ENCODE peak calls at places on chromosomes 13 and 19, in eight cellular contexts. N is cardiac muscle cell; O is thoracic aorta; G is CD8-positive, alpha-beta T cell; M is BJ; C is AG10803; X is fibroblast of mammary gland; L is lung. D is an unnamed sample.

GRCh38 chr19:47435196-47435595 is 15.9 kb upstream of the MEIS3 start:
- DNase-seq in N (no peak), O (no peak), G (no peak), M (no peak), C (no peak), X (no peak), L (no peak), D (no peak)

GRCh38 chr13:100794575-100794974 is 120.0 kb upstream of the TMTC4 start:
- DNase-seq in N (no peak), O (no peak), G (no peak), M (no peak), C (no peak), X (no peak), L (no peak), D (no peak)

GRCh38 chr13:36789061-36789460 is 30.0 kb upstream of the RFXAP start:
- DNase-seq in N (no peak), O (no peak), G (no peak), M (no peak), C (no peak), X (peak; percentile 55), L (no peak), D (no peak)

GRCh38 chr13:31773538-31773937 is 34.2 kb downstream of the RXFP2 start:
- DNase-seq in N (no peak), O (no peak), G (no peak), M (no peak), C (peak; percentile 84), X (peak; percentile 92), L (no peak), D (no peak)

GRCh38 chr13:113927661-113928581 is 46.0 kb downstream of the C13orf46 start:
- DNase-seq in N (no peak), O (peak; percentile 0), G (no peak), M (peak; percentile 99), C (peak; percentile 100), X (peak; percentile 99), L (no peak), D (no peak)

GRCh38 chr13:113862766-113863510 is 938 bp downstream of the GAS6 start:
- DNase-seq in N (peak; percentile 49), O (no peak), G (no peak), M (no peak), C (peak; percentile 46), X (no peak), L (no peak), D (no peak)

GRCh38 chr19:3068071-3068470 is 5.8 kb upstream of the TLE5 start:
- DNase-seq in N (no peak), O (no peak), G (no peak), M (no peak), C (no peak), X (no peak), L (no peak), D (no peak)

GRCh38 chr13:23979361-23980159 is 82.3 kb upstream of the C1QTNF9B start:
- DNase-seq in N (peak; percentile 83), O (peak; percentile 24), G (peak; percentile 40), M (peak; percentile 41), C (peak; percentile 85), X (peak; percentile 82), L (peak; percentile 77), D (no peak)

GRCh38 chr13:24270639-24271131 is 38.7 kb upstream of the C1QTNF9 start:
- DNase-seq in N (peak; percentile 42), O (no peak), G (peak; percentile 65), M (no peak), C (peak; percentile 48), X (peak; percentile 48), L (peak; percentile 70), D (peak; percentile 51)

GRCh38 chr19:29882719-29883105 is 59.3 kb upstream of the URI1 start:
- DNase-seq in N (no peak), O (no peak), G (no peak), M (no peak), C (no peak), X (no peak), L (no peak), D (no peak)

GRCh38 chr13:102779426-102780159 is 6.0 kb upstream of the TEX30 start:
- DNase-seq in N (no peak), O (no peak), G (no peak), M (no peak), C (no peak), X (no peak), L (no peak), D (no peak)

GRCh38 chr13:54733639-54734038 is 1705.0 kb downstream of the OLFM4 start:
- DNase-seq in N (peak; percentile 24), O (no peak), G (no peak), M (no peak), C (no peak), X (no peak), L (no peak), D (no peak)

GRCh38 chr19:1718382-1719315 is 34.7 kb upstream of the ONECUT3 start:
- DNase-seq in N (no peak), O (no peak), G (no peak), M (no peak), C (no peak), X (no peak), L (no peak), D (no peak)

GRCh38 chr13:76418404-76418803 is 467.8 kb downstream of the KCTD12 start:
- DNase-seq in N (peak; percentile 63), O (no peak), G (no peak), M (no peak), C (no peak), X (no peak), L (no peak), D (no peak)

GRCh38 chr19:1265611-1266115 is 3.5 kb upstream of the CIRBP start:
- DNase-seq in N (no peak), O (peak; percentile 87), G (peak; percentile 55), M (no peak), C (peak; percentile 94), X (peak; percentile 93), L (no peak), D (no peak)

GRCh38 chr13:101751488-101751887 is 299.0 kb downstream of the ITGBL1 start:
- DNase-seq in N (peak; percentile 57), O (no peak), G (no peak), M (peak; percentile 11), C (peak; percentile 61), X (peak; percentile 90), L (no peak), D (no peak)

GRCh38 chr13:43245374-43245964 is 222.1 kb downstream of the DNAJC15 start:
- DNase-seq in N (no peak), O (no peak), G (no peak), M (peak; percentile 68), C (peak; percentile 93), X (peak; percentile 93), L (no peak), D (no peak)

GRCh38 chr13:95535243-95535642 is 17.3 kb upstream of the CLDN10 start:
- DNase-seq in N (no peak), O (no peak), G (no peak), M (no peak), C (peak; percentile 8), X (peak; percentile 91), L (no peak), D (peak; percentile 18)

GRCh38 chr19:39814595-39814994 is 19.4 kb downstream of the DYRK1B start:
- DNase-seq in N (no peak), O (no peak), G (no peak), M (no peak), C (no peak), X (no peak), L (no peak), D (no peak)

GRCh38 chr13:25085125-25085742 is 10.7 kb upstream of the PABPC3 start:
- DNase-seq in N (peak; percentile 71), O (no peak), G (no peak), M (no peak), C (peak; percentile 35), X (peak; percentile 48), L (no peak), D (peak; percentile 19)

GRCh38 chr13:110641055-110642015 is 26.0 kb downstream of the NAXD start:
- DNase-seq in N (no peak), O (no peak), G (no peak), M (no peak), C (no peak), X (peak; percentile 55), L (no peak), D (no peak)

GRCh38 chr19:37007587-37008220 is 70.5 kb upstream of the ZNF420 start:
- DNase-seq in N (no peak), O (no peak), G (peak; percentile 33), M (no peak), C (peak; percentile 43), X (peak; percentile 67), L (peak; percentile 41), D (no peak)
- TF ChIP-seq CTCF in N (no peak), O (no peak), G (no peak), M (no peak), C (no peak), X (no peak), L (no peak), D (no peak)

GRCh38 chr19:56663931-56664500 is 7.5 kb downstream of the ZNF835 start:
- DNase-seq in N (no peak), O (no peak), G (no peak), M (no peak), C (no peak), X (no peak), L (no peak), D (no peak)

GRCh38 chr19:56664511-56664910 is 7.0 kb downstream of the ZNF835 start:
- DNase-seq in N (no peak), O (no peak), G (no peak), M (no peak), C (no peak), X (no peak), L (no peak), D (no peak)

GRCh38 chr19:56661248-56661647 is 10.3 kb downstream of the ZNF835 start:
- DNase-seq in N (no peak), O (no peak), G (no peak), M (no peak), C (no peak), X (no peak), L (no peak), D (no peak)

GRCh38 chr19:56660381-56661105 is 11.0 kb downstream of the ZNF835 start:
- DNase-seq in N (no peak), O (no peak), G (no peak), M (no peak), C (no peak), X (no peak), L (no peak), D (no peak)
- H3K4me3 ChIP-seq in N (no peak overlapping the region), O (peak overlapping the region; percentile 49), G (no peak overlapping the region), M (no peak overlapping the region), C (no peak overlapping the region), X (no peak overlapping the region), L (no peak overlapping the region), D (no peak overlapping the region)

GRCh38 chr13:71316964-71317363 is 550.0 kb downstream of the DACH1 start:
- DNase-seq in N (no peak), O (no peak), G (no peak), M (no peak), C (no peak), X (no peak), L (no peak), D (no peak)

DNA sequence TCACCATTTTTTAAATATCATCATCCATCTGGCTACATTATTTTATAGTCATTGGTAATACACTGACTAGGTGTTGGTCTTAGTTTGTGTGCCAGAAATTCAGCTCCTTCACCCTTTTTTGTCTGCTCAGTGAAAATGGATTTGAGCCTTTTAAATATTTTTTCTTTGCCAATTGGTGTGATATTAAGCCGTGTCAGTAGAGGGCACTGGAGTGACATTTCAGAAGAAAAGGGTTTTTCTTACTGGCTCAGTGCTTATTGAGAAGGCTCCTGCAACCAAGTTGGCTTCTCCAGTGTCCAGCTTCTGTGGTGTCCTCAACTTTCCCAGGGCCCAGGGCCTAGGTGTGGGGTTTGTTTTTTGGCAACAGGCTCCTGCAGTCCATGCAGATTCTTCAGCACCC is 546.6 kb downstream of the DACH1 start:
- DNase-seq in N (peak; percentile 18), O (no peak), G (no peak), M (no peak), C (no peak), X (peak; percentile 4), L (no peak), D (no peak)
- TF ChIP-seq CTCF in N (peak; percentile 56), O (no peak), G (no peak), M (peak; percentile 47), C (no peak), X (peak; percentile 14), L (no peak), D (peak; percentile 53)

GRCh38 chr19:38386968-38387549 is 775 bp downstream of the GGN start:
- DNase-seq in N (peak; percentile 13), O (no peak), G (no peak), M (no peak), C (no peak), X (peak; percentile 23), L (no peak), D (no peak)
- H3K4me3 ChIP-seq in N (peak overlapping the region; percentile 52), O (peak overlapping the region; percentile 85), G (peak overlapping the region; percentile 68), M (peak overlapping the region; percentile 91), C (peak overlapping the region; percentile 83), X (peak overlapping the region; percentile 85), L (no peak overlapping the region), D (no peak overlapping the region)